ENCODE peak calls at places on chromosomes 1 and 21, in nine cellular contexts. One of them, this sample, is unnamed.

GRCh38 chr1:92949937-92950817 is 11.1 kb downstream of the DIPK1A start:
- DNase-seq in right lobe of liver: no peak
- DNase-seq in pancreas: no peak
- DNase-seq in psoas muscle: no peak
- DNase-seq in IMR-90: peak
- DNase-seq in kidney: no peak
- DNase-seq in transverse colon: no peak
- DNase-seq in fibroblast of lung: peak
- DNase-seq in neural progenitor cell: peak
- DNase-seq in this sample: no peak

GRCh38 chr1:156601892-156602291 is 613 bp upstream of the GPATCH4 start:
- DNase-seq in pancreas: no peak
- DNase-seq in kidney: no peak
- DNase-seq in right lobe of liver: no peak
- DNase-seq in transverse colon: no peak
- DNase-seq in neural progenitor cell: no peak
- DNase-seq in psoas muscle: no peak
- DNase-seq in IMR-90: no peak
- DNase-seq in fibroblast of lung: no peak
- DNase-seq in this sample: no peak

GRCh38 chr1:209490013-209490412 is 93.5 kb upstream of the CAMK1G start:
- DNase-seq in pancreas: no peak
- DNase-seq in neural progenitor cell: peak
- DNase-seq in fibroblast of lung: peak
- DNase-seq in IMR-90: peak
- DNase-seq in transverse colon: no peak
- DNase-seq in psoas muscle: no peak
- DNase-seq in right lobe of liver: no peak
- DNase-seq in kidney: no peak
- DNase-seq in this sample: no peak

GRCh38 chr1:34865981-34866761 is 6.6 kb upstream of the SMIM12 start:
- DNase-seq in psoas muscle: peak
- DNase-seq in IMR-90: peak
- DNase-seq in kidney: peak
- DNase-seq in transverse colon: peak
- DNase-seq in neural progenitor cell: peak
- DNase-seq in fibroblast of lung: peak
- DNase-seq in pancreas: peak
- DNase-seq in right lobe of liver: peak
- DNase-seq in this sample: peak

GRCh38 chr1:147890177-147890790 is 12.3 kb upstream of the GJA8 start:
- DNase-seq in fibroblast of lung: peak
- DNase-seq in right lobe of liver: no peak
- DNase-seq in transverse colon: peak
- DNase-seq in kidney: peak
- DNase-seq in neural progenitor cell: peak
- DNase-seq in psoas muscle: peak
- DNase-seq in pancreas: no peak
- DNase-seq in IMR-90: peak
- DNase-seq in this sample: peak

GRCh38 chr1:235012436-235013210 is 116.0 kb downstream of the TOMM20 start:
- DNase-seq in neural progenitor cell: no peak
- DNase-seq in pancreas: no peak
- DNase-seq in psoas muscle: no peak
- DNase-seq in kidney: no peak
- DNase-seq in fibroblast of lung: no peak
- DNase-seq in transverse colon: no peak
- DNase-seq in IMR-90: no peak
- DNase-seq in right lobe of liver: peak
- DNase-seq in this sample: no peak

GRCh38 chr1:85579619-85580018 is 942 bp upstream of the CCN1 start:
- DNase-seq in right lobe of liver: no peak
- DNase-seq in kidney: peak
- DNase-seq in fibroblast of lung: peak
- DNase-seq in pancreas: no peak
- DNase-seq in neural progenitor cell: peak
- DNase-seq in IMR-90: peak
- DNase-seq in psoas muscle: peak
- DNase-seq in transverse colon: no peak
- DNase-seq in this sample: peak

GRCh38 chr1:56901720-56902119 is 47.1 kb downstream of the C8A start:
- DNase-seq in kidney: no peak
- DNase-seq in fibroblast of lung: peak
- DNase-seq in pancreas: no peak
- DNase-seq in right lobe of liver: no peak
- DNase-seq in IMR-90: peak
- DNase-seq in transverse colon: no peak
- DNase-seq in psoas muscle: no peak
- DNase-seq in neural progenitor cell: peak
- DNase-seq in this sample: no peak

GRCh38 chr1:165365344-165365743 is 8.8 kb upstream of the LMX1A start:
- DNase-seq in right lobe of liver: no peak
- DNase-seq in transverse colon: no peak
- DNase-seq in fibroblast of lung: no peak
- DNase-seq in kidney: no peak
- DNase-seq in neural progenitor cell: no peak
- DNase-seq in psoas muscle: no peak
- DNase-seq in pancreas: no peak
- DNase-seq in IMR-90: no peak
- DNase-seq in this sample: no peak

GRCh38 chr1:203028784-203029553 is 2.7 kb downstream of the PPFIA4 start:
- DNase-seq in kidney: peak
- DNase-seq in pancreas: no peak
- DNase-seq in psoas muscle: no peak
- DNase-seq in neural progenitor cell: no peak
- DNase-seq in IMR-90: no peak
- DNase-seq in fibroblast of lung: no peak
- DNase-seq in transverse colon: no peak
- DNase-seq in right lobe of liver: no peak
- DNase-seq in this sample: no peak

GRCh38 chr1:85397490-85398044 is 67.4 kb downstream of the DDAH1 start:
- DNase-seq in psoas muscle: no peak
- DNase-seq in pancreas: no peak
- DNase-seq in right lobe of liver: no peak
- DNase-seq in transverse colon: no peak
- DNase-seq in fibroblast of lung: no peak
- DNase-seq in IMR-90: peak
- DNase-seq in kidney: no peak
- DNase-seq in neural progenitor cell: peak
- DNase-seq in this sample: no peak

GRCh38 chr21:38938343-38938742 is 132.6 kb downstream of the ETS2 start:
- DNase-seq in kidney: no peak
- DNase-seq in transverse colon: no peak
- DNase-seq in pancreas: no peak
- DNase-seq in right lobe of liver: no peak
- DNase-seq in IMR-90: peak
- DNase-seq in fibroblast of lung: no peak
- DNase-seq in psoas muscle: no peak
- DNase-seq in neural progenitor cell: peak
- DNase-seq in this sample: no peak

GRCh38 chr21:38937844-38938243 is 132.1 kb downstream of the ETS2 start:
- DNase-seq in neural progenitor cell: no peak
- DNase-seq in transverse colon: no peak
- DNase-seq in fibroblast of lung: no peak
- DNase-seq in psoas muscle: no peak
- DNase-seq in right lobe of liver: no peak
- DNase-seq in kidney: no peak
- DNase-seq in pancreas: no peak
- DNase-seq in IMR-90: no peak
- DNase-seq in this sample: no peak

GRCh38 chr21:38944903-38945302 is 139.2 kb downstream of the ETS2 start:
- DNase-seq in right lobe of liver: no peak
- DNase-seq in kidney: no peak
- DNase-seq in psoas muscle: no peak
- DNase-seq in IMR-90: no peak
- DNase-seq in transverse colon: no peak
- DNase-seq in fibroblast of lung: no peak
- DNase-seq in pancreas: no peak
- DNase-seq in neural progenitor cell: peak
- DNase-seq in this sample: no peak

GRCh38 chr21:38945536-38946245 is 140.0 kb downstream of the ETS2 start:
- DNase-seq in psoas muscle: no peak
- DNase-seq in neural progenitor cell: peak
- DNase-seq in pancreas: no peak
- DNase-seq in kidney: no peak
- DNase-seq in right lobe of liver: no peak
- DNase-seq in transverse colon: no peak
- DNase-seq in fibroblast of lung: peak
- DNase-seq in IMR-90: peak
- DNase-seq in this sample: no peak

GRCh38 chr21:38942617-38943245 is 137.0 kb downstream of the ETS2 start:
- DNase-seq in right lobe of liver: no peak
- DNase-seq in transverse colon: no peak
- DNase-seq in IMR-90: no peak
- DNase-seq in pancreas: no peak
- DNase-seq in kidney: no peak
- DNase-seq in psoas muscle: no peak
- DNase-seq in fibroblast of lung: no peak
- DNase-seq in neural progenitor cell: no peak
- DNase-seq in this sample: no peak
- TF ChIP-seq CTCF in right lobe of liver: no peak
- TF ChIP-seq CTCF in transverse colon: no peak
- TF ChIP-seq CTCF in IMR-90: no peak
- TF ChIP-seq CTCF in pancreas: no peak
- TF ChIP-seq CTCF in kidney: no peak
- TF ChIP-seq CTCF in psoas muscle: no peak
- TF ChIP-seq CTCF in fibroblast of lung: no peak
- TF ChIP-seq CTCF in neural progenitor cell: no peak
- TF ChIP-seq CTCF in this sample: no peak

GRCh38 chr21:41729701-41730368 is 37.0 kb downstream of the RIPK4 start:
- DNase-seq in neural progenitor cell: no peak
- DNase-seq in kidney: peak
- DNase-seq in psoas muscle: no peak
- DNase-seq in transverse colon: no peak
- DNase-seq in fibroblast of lung: no peak
- DNase-seq in pancreas: peak
- DNase-seq in right lobe of liver: no peak
- DNase-seq in IMR-90: no peak
- DNase-seq in this sample: no peak

GRCh38 chr21:41726058-41726558 is 40.7 kb downstream of the RIPK4 start:
- DNase-seq in pancreas: no peak
- DNase-seq in neural progenitor cell: peak
- DNase-seq in IMR-90: no peak
- DNase-seq in right lobe of liver: no peak
- DNase-seq in transverse colon: no peak
- DNase-seq in kidney: no peak
- DNase-seq in psoas muscle: no peak
- DNase-seq in fibroblast of lung: no peak
- DNase-seq in this sample: no peak

GRCh38 chr21:41726630-41726969 is 40.3 kb downstream of the RIPK4 start:
- DNase-seq in neural progenitor cell: no peak
- DNase-seq in pancreas: no peak
- DNase-seq in fibroblast of lung: no peak
- DNase-seq in psoas muscle: no peak
- DNase-seq in IMR-90: no peak
- DNase-seq in kidney: no peak
- DNase-seq in right lobe of liver: no peak
- DNase-seq in transverse colon: no peak
- DNase-seq in this sample: no peak

GRCh38 chr21:41726970-41727783 is 39.7 kb downstream of the RIPK4 start:
- DNase-seq in right lobe of liver: no peak
- DNase-seq in pancreas: no peak
- DNase-seq in transverse colon: no peak
- DNase-seq in neural progenitor cell: no peak
- DNase-seq in kidney: peak
- DNase-seq in psoas muscle: peak
- DNase-seq in fibroblast of lung: peak
- DNase-seq in IMR-90: peak
- DNase-seq in this sample: no peak

DNA sequence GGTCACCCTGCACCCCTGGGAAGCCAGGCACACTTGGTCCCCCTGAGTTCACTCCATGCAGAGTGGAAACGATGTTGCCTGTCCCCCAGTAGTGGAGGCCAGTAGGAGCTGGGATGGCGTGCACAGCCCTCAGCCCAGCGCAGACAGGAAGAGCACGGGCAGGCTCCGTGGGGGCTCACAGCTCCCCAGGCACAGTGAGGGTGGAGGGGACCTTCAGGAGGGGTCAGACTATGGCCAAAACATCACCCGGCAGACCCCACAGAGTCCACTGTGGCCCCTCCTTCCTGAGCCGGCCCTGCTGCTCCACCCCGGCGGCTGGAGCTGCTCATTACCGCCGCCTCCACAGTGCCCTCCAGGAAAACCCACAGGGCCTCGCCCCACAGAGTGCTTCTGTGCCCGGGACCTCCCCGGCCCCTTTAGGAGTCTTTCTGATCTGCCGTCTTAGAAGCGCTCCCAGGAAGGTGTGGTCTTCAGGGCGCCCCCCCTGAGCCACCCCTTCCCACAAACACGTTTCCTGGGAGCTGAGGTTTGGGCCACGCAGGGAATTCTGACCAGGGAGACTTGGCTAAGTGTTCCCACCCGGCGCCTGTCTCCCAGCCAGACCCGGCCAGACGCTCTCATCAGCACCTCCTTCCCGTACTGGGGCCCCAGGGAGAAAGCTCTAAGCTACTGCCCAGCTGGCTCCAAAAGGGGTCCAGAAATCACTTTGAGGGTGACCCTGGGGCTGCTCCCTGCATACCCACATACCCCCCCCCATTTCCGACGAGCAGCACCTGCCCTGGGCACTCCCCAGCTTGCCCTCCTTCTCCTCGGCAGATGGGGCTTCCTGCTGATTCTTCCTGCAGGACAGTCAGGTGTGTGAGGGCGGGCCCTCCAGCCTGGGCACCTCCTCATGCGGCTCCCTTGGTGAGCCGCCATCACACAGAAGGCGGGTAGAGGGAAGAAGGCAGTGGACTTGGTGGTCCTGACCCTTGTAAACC is 38.8 kb downstream of the RIPK4 start:
- DNase-seq in kidney: peak
- DNase-seq in pancreas: no peak
- DNase-seq in neural progenitor cell: no peak
- DNase-seq in psoas muscle: no peak
- DNase-seq in IMR-90: no peak
- DNase-seq in right lobe of liver: no peak
- DNase-seq in fibroblast of lung: peak
- DNase-seq in transverse colon: no peak
- DNase-seq in this sample: no peak
- H3K27ac ChIP-seq in kidney: no peak
- H3K27ac ChIP-seq in pancreas: no peak
- H3K27ac ChIP-seq in neural progenitor cell: no peak
- H3K27ac ChIP-seq in psoas muscle: no peak
- H3K27ac ChIP-seq in IMR-90: no peak
- H3K27ac ChIP-seq in right lobe of liver: no peak
- H3K27ac ChIP-seq in fibroblast of lung: no peak
- H3K27ac ChIP-seq in transverse colon: no peak
- H3K27ac ChIP-seq in this sample: no peak

GRCh38 chr1:82564338-82564737 is 763.6 kb downstream of the ADGRL2 start:
- DNase-seq in fibroblast of lung: no peak
- DNase-seq in neural progenitor cell: no peak
- DNase-seq in right lobe of liver: no peak
- DNase-seq in kidney: no peak
- DNase-seq in psoas muscle: no peak
- DNase-seq in pancreas: no peak
- DNase-seq in transverse colon: no peak
- DNase-seq in IMR-90: no peak
- DNase-seq in this sample: peak
- TF ChIP-seq CTCF in fibroblast of lung: no peak
- TF ChIP-seq CTCF in neural progenitor cell: no peak
- TF ChIP-seq CTCF in right lobe of liver: no peak
- TF ChIP-seq CTCF in kidney: no peak
- TF ChIP-seq CTCF in psoas muscle: no peak
- TF ChIP-seq CTCF in pancreas: no peak
- TF ChIP-seq CTCF in transverse colon: no peak
- TF ChIP-seq CTCF in IMR-90: no peak
- TF ChIP-seq CTCF in this sample: no peak

GRCh38 chr1:54371936-54372385 is 34.2 kb downstream of the SSBP3 start:
- DNase-seq in transverse colon: no peak
- DNase-seq in pancreas: no peak
- DNase-seq in kidney: no peak
- DNase-seq in fibroblast of lung: no peak
- DNase-seq in right lobe of liver: no peak
- DNase-seq in psoas muscle: no peak
- DNase-seq in IMR-90: no peak
- DNase-seq in neural progenitor cell: no peak
- DNase-seq in this sample: no peak
- H3K27ac ChIP-seq in transverse colon: peak
- H3K27ac ChIP-seq in pancreas: no peak
- H3K27ac ChIP-seq in kidney: no peak
- H3K27ac ChIP-seq in fibroblast of lung: no peak
- H3K27ac ChIP-seq in right lobe of liver: no peak
- H3K27ac ChIP-seq in psoas muscle: peak
- H3K27ac ChIP-seq in IMR-90: no peak
- H3K27ac ChIP-seq in neural progenitor cell: no peak
- H3K27ac ChIP-seq in this sample: no peak

This sample was measured in ovary.